ENCODE peak calls at places on chromosome 10, in ten cellular contexts. One of them, this sample, is unnamed.

GRCh38 chr10:102237711-102238252 is 3.5 kb downstream of the PITX3 start:
- DNase-seq in lung: no peak
- DNase-seq in AG10803: no peak
- DNase-seq in cardiac muscle cell: no peak
- DNase-seq in AG04450: no peak
- DNase-seq in testis: no peak
- DNase-seq in uterus: no peak
- DNase-seq in fibroblast of lung: no peak
- DNase-seq in ovary: no peak
- DNase-seq in GM12865: no peak
- DNase-seq in this sample: no peak

GRCh38 chr10:129918836-129919235 is 45.2 kb downstream of the EBF3 start:
- DNase-seq in AG04450: no peak
- DNase-seq in AG10803: no peak
- DNase-seq in fibroblast of lung: no peak
- DNase-seq in GM12865: no peak
- DNase-seq in cardiac muscle cell: no peak
- DNase-seq in uterus: no peak
- DNase-seq in ovary: no peak
- DNase-seq in lung: no peak
- DNase-seq in testis: no peak
- DNase-seq in this sample: no peak

GRCh38 chr10:71530781-71531180 is 134.1 kb downstream of the CDH23 start:
- DNase-seq in cardiac muscle cell: no peak
- DNase-seq in lung: no peak
- DNase-seq in uterus: no peak
- DNase-seq in GM12865: no peak
- DNase-seq in fibroblast of lung: no peak
- DNase-seq in ovary: no peak
- DNase-seq in AG04450: no peak
- DNase-seq in AG10803: no peak
- DNase-seq in testis: no peak
- DNase-seq in this sample: no peak

GRCh38 chr10:77531441-77532001 is 106.1 kb downstream of the KCNMA1 start:
- DNase-seq in testis: no peak
- DNase-seq in AG04450: peak
- DNase-seq in ovary: no peak
- DNase-seq in uterus: no peak
- DNase-seq in AG10803: peak
- DNase-seq in GM12865: peak
- DNase-seq in lung: no peak
- DNase-seq in fibroblast of lung: peak
- DNase-seq in cardiac muscle cell: peak
- DNase-seq in this sample: no peak

GRCh38 chr10:34916368-34916767 is 101.3 kb upstream of the PARD3 start:
- DNase-seq in lung: no peak
- DNase-seq in GM12865: no peak
- DNase-seq in cardiac muscle cell: peak
- DNase-seq in ovary: no peak
- DNase-seq in testis: no peak
- DNase-seq in AG10803: peak
- DNase-seq in uterus: peak
- DNase-seq in AG04450: peak
- DNase-seq in fibroblast of lung: peak
- DNase-seq in this sample: peak

GRCh38 chr10:80289451-80290287 is at the start of gene MAT1A:
- DNase-seq in uterus: no peak
- DNase-seq in testis: peak
- DNase-seq in lung: no peak
- DNase-seq in AG04450: no peak
- DNase-seq in ovary: no peak
- DNase-seq in GM12865: no peak
- DNase-seq in AG10803: peak
- DNase-seq in fibroblast of lung: no peak
- DNase-seq in cardiac muscle cell: peak
- DNase-seq in this sample: no peak

GRCh38 chr10:29563420-29564035 is 71.2 kb downstream of the SVIL start:
- DNase-seq in uterus: no peak
- DNase-seq in testis: no peak
- DNase-seq in fibroblast of lung: no peak
- DNase-seq in AG10803: no peak
- DNase-seq in lung: no peak
- DNase-seq in GM12865: no peak
- DNase-seq in cardiac muscle cell: no peak
- DNase-seq in AG04450: no peak
- DNase-seq in ovary: no peak
- DNase-seq in this sample: no peak

GRCh38 chr10:126468876-126469643 is 80.8 kb upstream of the ADAM12 start:
- DNase-seq in AG10803: peak
- DNase-seq in uterus: no peak
- DNase-seq in lung: no peak
- DNase-seq in fibroblast of lung: peak
- DNase-seq in ovary: no peak
- DNase-seq in AG04450: no peak
- DNase-seq in testis: no peak
- DNase-seq in cardiac muscle cell: peak
- DNase-seq in GM12865: peak
- DNase-seq in this sample: peak

GRCh38 chr10:79320785-79321493 is 26.3 kb upstream of the PPIF start:
- DNase-seq in ovary: no peak
- DNase-seq in testis: no peak
- DNase-seq in uterus: no peak
- DNase-seq in GM12865: no peak
- DNase-seq in cardiac muscle cell: peak
- DNase-seq in lung: no peak
- DNase-seq in AG04450: peak
- DNase-seq in AG10803: peak
- DNase-seq in fibroblast of lung: peak
- DNase-seq in this sample: peak

GRCh38 chr10:15084502-15084922 is 4.1 kb downstream of the ACBD7 start:
- DNase-seq in ovary: peak
- DNase-seq in testis: peak
- DNase-seq in uterus: peak
- DNase-seq in AG10803: peak
- DNase-seq in fibroblast of lung: peak
- DNase-seq in cardiac muscle cell: peak
- DNase-seq in AG04450: peak
- DNase-seq in GM12865: peak
- DNase-seq in lung: peak
- DNase-seq in this sample: peak

GRCh38 chr10:1057106-1057657 is 997 bp downstream of the WDR37 start:
- DNase-seq in cardiac muscle cell: no peak
- DNase-seq in lung: no peak
- DNase-seq in testis: peak
- DNase-seq in AG04450: no peak
- DNase-seq in fibroblast of lung: no peak
- DNase-seq in uterus: no peak
- DNase-seq in ovary: no peak
- DNase-seq in GM12865: peak
- DNase-seq in AG10803: no peak
- DNase-seq in this sample: no peak

GRCh38 chr10:5811387-5811821 is 1.8 kb downstream of the GDI2 start:
- DNase-seq in GM12865: peak
- DNase-seq in ovary: no peak
- DNase-seq in lung: no peak
- DNase-seq in AG10803: peak
- DNase-seq in testis: no peak
- DNase-seq in fibroblast of lung: peak
- DNase-seq in AG04450: no peak
- DNase-seq in cardiac muscle cell: peak
- DNase-seq in uterus: no peak
- DNase-seq in this sample: no peak
- H3K4me3 ChIP-seq in GM12865: peak
- H3K4me3 ChIP-seq in ovary: peak
- H3K4me3 ChIP-seq in lung: peak
- H3K4me3 ChIP-seq in AG10803: peak
- H3K4me3 ChIP-seq in testis: no peak
- H3K4me3 ChIP-seq in fibroblast of lung: peak
- H3K4me3 ChIP-seq in AG04450: peak
- H3K4me3 ChIP-seq in cardiac muscle cell: peak
- H3K4me3 ChIP-seq in uterus: no peak
- H3K4me3 ChIP-seq in this sample: peak

GRCh38 chr10:110337401-110337800 is 32.7 kb upstream of the SMNDC1 start:
- DNase-seq in testis: no peak
- DNase-seq in AG10803: no peak
- DNase-seq in lung: no peak
- DNase-seq in AG04450: no peak
- DNase-seq in fibroblast of lung: no peak
- DNase-seq in ovary: no peak
- DNase-seq in uterus: no peak
- DNase-seq in cardiac muscle cell: no peak
- DNase-seq in GM12865: no peak
- DNase-seq in this sample: no peak

GRCh38 chr10:110334061-110334656 is 29.4 kb upstream of the SMNDC1 start:
- DNase-seq in AG10803: no peak
- DNase-seq in lung: no peak
- DNase-seq in uterus: no peak
- DNase-seq in cardiac muscle cell: no peak
- DNase-seq in GM12865: no peak
- DNase-seq in fibroblast of lung: no peak
- DNase-seq in testis: no peak
- DNase-seq in ovary: no peak
- DNase-seq in AG04450: no peak
- DNase-seq in this sample: no peak

GRCh38 chr10:110335314-110336064 is 30.8 kb upstream of the SMNDC1 start:
- DNase-seq in fibroblast of lung: no peak
- DNase-seq in cardiac muscle cell: no peak
- DNase-seq in AG04450: no peak
- DNase-seq in AG10803: peak
- DNase-seq in uterus: no peak
- DNase-seq in testis: no peak
- DNase-seq in ovary: no peak
- DNase-seq in lung: no peak
- DNase-seq in GM12865: no peak
- DNase-seq in this sample: no peak

GRCh38 chr10:110337906-110338305 is 33.2 kb upstream of the SMNDC1 start:
- DNase-seq in cardiac muscle cell: peak
- DNase-seq in testis: no peak
- DNase-seq in GM12865: no peak
- DNase-seq in uterus: no peak
- DNase-seq in AG10803: peak
- DNase-seq in fibroblast of lung: peak
- DNase-seq in AG04450: no peak
- DNase-seq in lung: no peak
- DNase-seq in ovary: no peak
- DNase-seq in this sample: no peak

DNA sequence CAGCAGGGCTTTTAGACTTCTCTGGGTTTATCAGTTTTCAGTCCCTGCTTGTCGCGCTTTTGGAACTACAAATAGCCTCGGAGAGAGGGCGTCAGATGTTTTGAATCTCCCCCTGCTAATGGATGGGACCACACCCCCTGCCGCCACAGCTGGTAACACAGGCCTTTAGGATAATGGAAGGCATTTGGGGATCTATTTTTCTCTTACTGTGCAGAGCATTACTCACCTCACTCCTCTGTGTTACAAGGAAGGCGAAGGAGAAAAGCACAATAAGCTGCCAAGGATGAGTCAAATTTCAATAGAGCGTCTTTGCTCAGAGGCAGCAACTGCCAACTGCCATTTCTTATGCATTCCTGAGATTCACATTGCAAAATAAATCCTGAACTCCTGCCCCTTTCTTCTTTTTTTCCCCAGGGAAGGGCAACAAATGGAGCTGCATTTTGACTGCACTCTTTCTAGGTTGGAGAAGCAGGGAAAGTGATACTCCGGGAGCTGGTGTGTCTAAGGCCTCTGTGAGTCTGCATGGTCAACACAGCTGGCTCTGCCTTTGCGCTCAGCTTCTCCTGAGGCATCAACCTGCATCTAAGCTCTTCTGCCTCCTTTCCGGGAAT is 31.5 kb upstream of the SMNDC1 start:
- DNase-seq in lung: no peak
- DNase-seq in AG10803: peak
- DNase-seq in GM12865: no peak
- DNase-seq in ovary: no peak
- DNase-seq in fibroblast of lung: peak
- DNase-seq in uterus: peak
- DNase-seq in testis: peak
- DNase-seq in cardiac muscle cell: peak
- DNase-seq in AG04450: peak
- DNase-seq in this sample: peak
- TF ChIP-seq CTCF in lung: no peak
- TF ChIP-seq CTCF in AG10803: peak
- TF ChIP-seq CTCF in GM12865: no peak
- TF ChIP-seq CTCF in ovary: no peak
- TF ChIP-seq CTCF in fibroblast of lung: peak
- TF ChIP-seq CTCF in uterus: no peak
- TF ChIP-seq CTCF in testis: no peak
- TF ChIP-seq CTCF in cardiac muscle cell: peak
- TF ChIP-seq CTCF in AG04450: peak
- TF ChIP-seq CTCF in this sample: peak

GRCh38 chr10:86411852-86412550 is 45.4 kb upstream of the GRID1 start:
- DNase-seq in uterus: no peak
- DNase-seq in AG04450: no peak
- DNase-seq in lung: no peak
- DNase-seq in GM12865: no peak
- DNase-seq in testis: no peak
- DNase-seq in AG10803: no peak
- DNase-seq in ovary: no peak
- DNase-seq in fibroblast of lung: no peak
- DNase-seq in cardiac muscle cell: no peak
- DNase-seq in this sample: no peak
- H3K4me3 ChIP-seq in uterus: no peak
- H3K4me3 ChIP-seq in AG04450: no peak
- H3K4me3 ChIP-seq in lung: no peak
- H3K4me3 ChIP-seq in GM12865: peak
- H3K4me3 ChIP-seq in testis: no peak
- H3K4me3 ChIP-seq in AG10803: no peak
- H3K4me3 ChIP-seq in ovary: no peak
- H3K4me3 ChIP-seq in fibroblast of lung: no peak
- H3K4me3 ChIP-seq in cardiac muscle cell: no peak
- H3K4me3 ChIP-seq in this sample: no peak

GRCh38 chr10:85791846-85792532 is 574.6 kb downstream of the GRID1 start:
- DNase-seq in AG10803: peak
- DNase-seq in ovary: no peak
- DNase-seq in fibroblast of lung: no peak
- DNase-seq in GM12865: peak
- DNase-seq in testis: peak
- DNase-seq in uterus: no peak
- DNase-seq in cardiac muscle cell: peak
- DNase-seq in lung: no peak
- DNase-seq in AG04450: no peak
- DNase-seq in this sample: no peak
- TF ChIP-seq CTCF in AG10803: peak
- TF ChIP-seq CTCF in ovary: no peak
- TF ChIP-seq CTCF in fibroblast of lung: no peak
- TF ChIP-seq CTCF in GM12865: peak
- TF ChIP-seq CTCF in testis: peak
- TF ChIP-seq CTCF in uterus: no peak
- TF ChIP-seq CTCF in cardiac muscle cell: no peak
- TF ChIP-seq CTCF in lung: no peak
- TF ChIP-seq CTCF in AG04450: no peak
- TF ChIP-seq CTCF in this sample: no peak

DNA sequence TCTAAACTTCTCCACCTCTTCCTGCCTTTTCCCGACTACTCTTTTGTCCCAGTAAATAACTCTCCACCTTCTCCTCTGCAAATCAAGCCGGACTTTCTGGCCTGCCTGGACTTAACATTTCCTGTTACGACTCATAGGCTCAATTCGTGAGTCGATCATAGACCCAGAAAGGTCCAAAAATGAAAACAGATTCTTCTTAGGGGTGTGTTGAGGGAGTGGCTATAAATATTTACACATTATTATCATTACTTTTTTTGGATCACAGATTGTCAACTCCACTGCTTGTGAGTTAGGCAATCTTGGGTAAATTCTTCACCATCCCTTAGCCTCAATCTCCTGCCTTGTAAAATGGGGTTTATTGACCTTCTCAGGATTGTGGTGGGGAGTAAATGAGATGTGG is 58.9 kb upstream of the HABP2 start:
- DNase-seq in lung: no peak
- DNase-seq in cardiac muscle cell: no peak
- DNase-seq in AG10803: peak
- DNase-seq in ovary: no peak
- DNase-seq in testis: no peak
- DNase-seq in AG04450: no peak
- DNase-seq in fibroblast of lung: no peak
- DNase-seq in uterus: no peak
- DNase-seq in GM12865: no peak
- DNase-seq in this sample: peak
- H3K4me3 ChIP-seq in lung: no peak
- H3K4me3 ChIP-seq in cardiac muscle cell: no peak
- H3K4me3 ChIP-seq in AG10803: no peak
- H3K4me3 ChIP-seq in ovary: no peak
- H3K4me3 ChIP-seq in testis: no peak
- H3K4me3 ChIP-seq in AG04450: no peak
- H3K4me3 ChIP-seq in fibroblast of lung: no peak
- H3K4me3 ChIP-seq in uterus: no peak
- H3K4me3 ChIP-seq in GM12865: no peak
- H3K4me3 ChIP-seq in this sample: no peak